ENCODE peak calls at places on chromosomes 6 and 20, in eight cellular contexts. D is RWPE1; C is endothelial cell; K is amygdala; U is Right ventricle myocardium superior; J is NCI-H748 treated with DMSO at 0.1 percent for 48 hours; Y is nephron progenitor cell; L is naive thymus-derived CD8-positive, alpha-beta T cell. P is an unnamed sample.

GRCh38 chr6:12315292-12316081 is 25.3 kb downstream of the EDN1 start:
- DNase-seq in D (no peak), C (no peak), K (no peak), U (no peak), J (no peak), Y (no peak), L (no peak), P (no peak)

GRCh38 chr6:16288163-16288562 is 49.8 kb downstream of the GMPR start:
- DNase-seq in D (no peak), C (no peak), K (no peak), U (no peak), J (no peak), Y (no peak), L (no peak), P (no peak)

GRCh38 chr20:47454298-47455132 is 47.2 kb upstream of the NCOA3 start:
- DNase-seq in D (no peak), C (no peak), K (no peak), U (no peak), J (no peak), Y (no peak), L (no peak), P (no peak)

GRCh38 chr6:5995705-5996686 is 10.7 kb downstream of the NRN1 start:
- DNase-seq in D (peak; percentile 59), C (peak; percentile 85), K (no peak), U (peak; percentile 78), J (peak; percentile 92), Y (peak; percentile 88), L (no peak), P (peak; percentile 56)

GRCh38 chr20:63874254-63874653 is 9.2 kb downstream of the TPD52L2 start:
- DNase-seq in D (no peak), C (no peak), K (no peak), U (no peak), J (no peak), Y (no peak), L (no peak), P (no peak)

GRCh38 chr20:5535211-5535756 is 214.9 kb upstream of the SHLD1 start:
- DNase-seq in D (peak; percentile 42), C (no peak), K (peak; percentile 3), U (no peak), J (no peak), Y (no peak), L (no peak), P (no peak)

GRCh38 chr20:3071610-3072529 is at the start of gene OXT:
- DNase-seq in D (no peak), C (no peak), K (no peak), U (peak; percentile 68), J (no peak), Y (peak; percentile 37), L (peak; percentile 86), P (no peak)

GRCh38 chr6:67608099-67608749 is 1026.9 kb upstream of the ADGRB3 start:
- DNase-seq in D (no peak), C (no peak), K (no peak), U (no peak), J (peak; percentile 91), Y (no peak), L (no peak), P (no peak)

GRCh38 chr6:159203304-159204005 is 34.3 kb downstream of the FNDC1 start:
- DNase-seq in D (peak; percentile 11), C (no peak), K (no peak), U (no peak), J (no peak), Y (no peak), L (no peak), P (no peak)

GRCh38 chr6:134551245-134551960 is 233.5 kb upstream of the SGK1 start:
- DNase-seq in D (no peak), C (no peak), K (no peak), U (no peak), J (no peak), Y (no peak), L (no peak), P (no peak)

GRCh38 chr6:39301606-39302005 is 12.6 kb downstream of the KCNK17 start:
- DNase-seq in D (no peak), C (peak; percentile 39), K (no peak), U (no peak), J (no peak), Y (peak; percentile 45), L (no peak), P (no peak)

P was measured in NCI-H526.